ENCODE peak calls at places on chromosomes 6 and 20, in nine cellular contexts. T, Y, L, E, A, N, K, S and B are unnamed samples.

GRCh38 chr6:165308926-165309731 is at the start of gene C6orf118:
- DNase-seq in T (no peak), Y (no peak), L (peak; percentile 76), E (peak; percentile 8), A (no peak), N (peak; percentile 59), K (peak; percentile 59), S (no peak), B (peak; percentile 81)

GRCh38 chr20:46708172-46708860 is 1.1 kb upstream of the SLC2A10 start:
- DNase-seq in T (no peak), Y (no peak), L (no peak), E (peak; percentile 44), A (no peak), N (no peak), K (peak; percentile 20), S (no peak), B (peak; percentile 91)

GRCh38 chr6:128932061-128932460 is 49.1 kb downstream of the LAMA2 start:
- DNase-seq in T (no peak), Y (no peak), L (no peak), E (no peak), A (no peak), N (peak; percentile 61), K (no peak), S (no peak), B (no peak)

GRCh38 chr20:38227578-38228360 is 32.8 kb downstream of the KIAA1755 start:
- DNase-seq in T (no peak), Y (no peak), L (peak; percentile 19), E (no peak), A (no peak), N (no peak), K (no peak), S (no peak), B (no peak)

GRCh38 chr6:2166717-2167116 is 78.7 kb downstream of the GMDS start:
- DNase-seq in T (no peak), Y (no peak), L (no peak), E (no peak), A (no peak), N (peak; percentile 43), K (peak; percentile 45), S (no peak), B (no peak)

GRCh38 chr6:144543006-144543871 is 258.1 kb downstream of the UTRN start:
- DNase-seq in T (no peak), Y (no peak), L (no peak), E (no peak), A (no peak), N (peak; percentile 60), K (no peak), S (no peak), B (no peak)

GRCh38 chr20:18138639-18139583 is 1.2 kb downstream of the KAT14 start:
- DNase-seq in T (no peak), Y (no peak), L (no peak), E (no peak), A (no peak), N (no peak), K (no peak), S (no peak), B (no peak)

GRCh38 chr6:32816746-32817204 is at the start of gene HLA-DOB:
- DNase-seq in T (no peak), Y (no peak), L (no peak), E (no peak), A (peak; percentile 67), N (peak; percentile 10), K (peak; percentile 7), S (no peak), B (no peak)

GRCh38 chr6:146363838-146364607 is 179.6 kb upstream of the RAB32 start:
- DNase-seq in T (no peak), Y (no peak), L (no peak), E (no peak), A (no peak), N (no peak), K (no peak), S (no peak), B (no peak)

GRCh38 chr20:18543932-18544331 is 23.3 kb upstream of the SMIM26 start:
- DNase-seq in T (no peak), Y (no peak), L (no peak), E (no peak), A (no peak), N (no peak), K (no peak), S (no peak), B (peak; percentile 89)

GRCh38 chr20:5504061-5504739 is 187.4 kb upstream of the PROKR2 start:
- DNase-seq in T (peak; percentile 87), Y (no peak), L (peak; percentile 45), E (no peak), A (no peak), N (no peak), K (no peak), S (no peak), B (peak; percentile 55)

GRCh38 chr6:39997101-39997635 is 62.9 kb upstream of the MOCS1 start:
- DNase-seq in T (no peak), Y (no peak), L (no peak), E (no peak), A (no peak), N (no peak), K (no peak), S (no peak), B (peak; percentile 61)

GRCh38 chr20:58113706-58114105 is 114.7 kb downstream of the ANKRD60 start:
- DNase-seq in T (peak; percentile 23), Y (no peak), L (no peak), E (no peak), A (no peak), N (no peak), K (no peak), S (no peak), B (no peak)

GRCh38 chr6:51203504-51203903 is 384.8 kb downstream of the TFAP2B start:
- DNase-seq in T (no peak), Y (no peak), L (no peak), E (no peak), A (no peak), N (no peak), K (no peak), S (no peak), B (no peak)

GRCh38 chr6:166627875-166628849 is 1.1 kb upstream of the RPS6KA2 start:
- DNase-seq in T (peak; percentile 88), Y (no peak), L (peak; percentile 80), E (peak; percentile 48), A (peak; percentile 42), N (peak; percentile 55), K (no peak), S (peak; percentile 60), B (peak; percentile 64)

GRCh38 chr20:770691-771090 is 2.4 kb upstream of the SLC52A3 start:
- DNase-seq in T (no peak), Y (no peak), L (no peak), E (no peak), A (no peak), N (no peak), K (no peak), S (no peak), B (no peak)

DNA sequence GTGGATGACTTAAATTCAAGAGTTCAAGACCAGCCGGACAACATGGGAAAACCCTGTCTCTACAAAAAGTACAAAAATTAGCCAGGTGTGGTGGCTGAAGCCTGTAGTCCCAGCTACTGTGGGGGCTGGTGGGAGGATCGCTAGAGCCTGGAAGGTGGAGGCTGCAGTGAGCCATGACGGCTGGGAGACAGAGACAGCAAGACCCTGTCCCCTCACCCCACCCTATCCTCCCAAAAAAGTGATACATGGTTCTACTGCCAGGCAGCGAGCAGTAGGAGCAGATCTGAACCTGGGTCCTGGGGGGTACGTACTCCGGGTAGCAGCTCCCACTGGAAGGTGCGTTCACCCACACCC is 2.2 kb downstream of the PSMA7 start:
- DNase-seq in T (no peak), Y (no peak), L (no peak), E (no peak), A (no peak), N (no peak), K (no peak), S (no peak), B (no peak)
- H3K4me3 ChIP-seq in T (peak overlapping the region; percentile 96), Y (peak overlapping the region; percentile 93), L (no peak overlapping the region), E (no peak overlapping the region), A (peak overlapping the region; percentile 82), N (no peak overlapping the region), K (no peak overlapping the region), S (no peak overlapping the region), B (no peak overlapping the region)

DNA sequence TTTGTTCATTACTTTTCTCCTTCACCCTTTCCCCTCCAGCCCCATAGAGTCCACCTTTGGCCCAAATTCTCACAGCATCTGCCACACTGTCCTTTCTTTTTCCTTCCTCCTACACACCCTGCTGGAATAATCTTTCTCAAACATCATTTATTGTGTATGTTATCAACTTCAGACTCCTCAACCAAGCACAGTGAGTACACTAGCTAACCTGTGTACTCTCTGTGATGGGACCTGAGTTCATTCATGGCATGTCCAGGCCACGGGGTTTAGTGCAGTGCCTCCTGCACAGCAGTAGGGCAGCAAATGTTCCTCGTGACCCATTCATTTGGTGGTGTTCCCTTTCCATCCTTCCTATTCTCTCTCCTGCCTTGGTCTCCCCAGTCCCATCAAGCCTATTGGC is 7.1 kb upstream of the ARMC12 start:
- DNase-seq in T (no peak), Y (no peak), L (no peak), E (no peak), A (no peak), N (no peak), K (no peak), S (no peak), B (no peak)
- TF ChIP-seq POLR2A in T (no peak), Y (no peak), L (no peak), E (peak; percentile 7), A (no peak), N (no peak), K (no peak), S (no peak), B (no peak)

GRCh38 chr20:35409542-35409941 is 2.2 kb downstream of the UQCC1 start:
- DNase-seq in T (no peak), Y (no peak), L (no peak), E (no peak), A (no peak), N (no peak), K (no peak), S (no peak), B (no peak)
- H3K4me1 ChIP-seq in T (peaks cover 12% of the 10 kb centered on the region), Y (no peaks in the 10 kb centered on the region), L (no peaks in the 10 kb centered on the region), E (no peaks in the 10 kb centered on the region), A (peaks cover 4% of the 10 kb centered on the region), N (no peaks in the 10 kb centered on the region), K (peaks cover 9% of the 10 kb centered on the region), S (no peaks in the 10 kb centered on the region), B (peaks cover 6% of the 10 kb centered on the region)

GRCh38 chr20:62975812-62976413 is 23.4 kb downstream of the SLC17A9 start:
- DNase-seq in T (no peak), Y (no peak), L (no peak), E (no peak), A (no peak), N (no peak), K (no peak), S (no peak), B (no peak)

GRCh38 chr20:62979310-62979709 is 26.8 kb downstream of the SLC17A9 start:
- DNase-seq in T (no peak), Y (no peak), L (no peak), E (no peak), A (no peak), N (no peak), K (no peak), S (no peak), B (no peak)

GRCh38 chr20:62978559-62978938 is 26.0 kb downstream of the SLC17A9 start:
- DNase-seq in T (no peak), Y (no peak), L (no peak), E (no peak), A (no peak), N (no peak), K (no peak), S (no peak), B (no peak)

GRCh38 chr20:62979876-62980373 is 26.8 kb downstream of the BHLHE23 start:
- DNase-seq in T (no peak), Y (no peak), L (no peak), E (no peak), A (no peak), N (no peak), K (no peak), S (no peak), B (no peak)

GRCh38 chr20:62977613-62978558 is 25.4 kb downstream of the SLC17A9 start:
- DNase-seq in T (no peak), Y (peak; percentile 71), L (no peak), E (no peak), A (no peak), N (no peak), K (peak; percentile 34), S (peak; percentile 78), B (no peak)
- H3K4me3 ChIP-seq in T (no peak overlapping the region), Y (peak overlapping the region; percentile 49), L (no peak overlapping the region), E (no peak overlapping the region), A (no peak overlapping the region), N (no peak overlapping the region), K (no peak overlapping the region), S (peak overlapping the region; percentile 1), B (no peak overlapping the region)